ENCODE peak calls at places on chromosomes 7 and 10, in eight cellular contexts. One of them, this sample, is unnamed.

GRCh38 chr7:28840515-28841125 is 117.5 kb downstream of the TRIL start:
- DNase-seq in stomach: no peak
- DNase-seq in activated T-helper 1 cell treated with anti-CD3 and anti-CD28 coated beads, Interleukin-2, amount 50 U/mL, for 16 hours: no peak
- DNase-seq in upper lobe of right lung: no peak
- DNase-seq in germinal center: peak; percentile 38
- DNase-seq in EL: no peak
- DNase-seq in activated T-helper 9 cell treated with anti-CD3 and anti-CD28 coated beads, Interleukin-2, amount 50 U/mL, for 16 hours: no peak
- DNase-seq in progenitor cell of endocrine pancreas: no peak
- DNase-seq in this sample: no peak

GRCh38 chr7:24734306-24734705 is 23.0 kb downstream of the GSDME start:
- DNase-seq in activated T-helper 1 cell treated with anti-CD3 and anti-CD28 coated beads, Interleukin-2, amount 50 U/mL, for 16 hours: no peak
- DNase-seq in stomach: no peak
- DNase-seq in activated T-helper 9 cell treated with anti-CD3 and anti-CD28 coated beads, Interleukin-2, amount 50 U/mL, for 16 hours: no peak
- DNase-seq in upper lobe of right lung: no peak
- DNase-seq in progenitor cell of endocrine pancreas: no peak
- DNase-seq in EL: peak; percentile 9
- DNase-seq in germinal center: no peak
- DNase-seq in this sample: no peak

GRCh38 chr10:70169661-70170364 is 501 bp downstream of the SAR1A start:
- DNase-seq in EL: no peak
- DNase-seq in progenitor cell of endocrine pancreas: no peak
- DNase-seq in stomach: peak; percentile 32
- DNase-seq in germinal center: peak; percentile 14
- DNase-seq in upper lobe of right lung: no peak
- DNase-seq in activated T-helper 9 cell treated with anti-CD3 and anti-CD28 coated beads, Interleukin-2, amount 50 U/mL, for 16 hours: no peak
- DNase-seq in activated T-helper 1 cell treated with anti-CD3 and anti-CD28 coated beads, Interleukin-2, amount 50 U/mL, for 16 hours: no peak
- DNase-seq in this sample: no peak

GRCh38 chr7:94300176-94300835 is 94.4 kb upstream of the COL1A2 start:
- DNase-seq in activated T-helper 9 cell treated with anti-CD3 and anti-CD28 coated beads, Interleukin-2, amount 50 U/mL, for 16 hours: no peak
- DNase-seq in upper lobe of right lung: no peak
- DNase-seq in stomach: no peak
- DNase-seq in germinal center: no peak
- DNase-seq in activated T-helper 1 cell treated with anti-CD3 and anti-CD28 coated beads, Interleukin-2, amount 50 U/mL, for 16 hours: no peak
- DNase-seq in EL: peak; percentile 31
- DNase-seq in progenitor cell of endocrine pancreas: no peak
- DNase-seq in this sample: no peak

GRCh38 chr10:71539564-71540118 is 142.9 kb downstream of the CDH23 start:
- DNase-seq in progenitor cell of endocrine pancreas: no peak
- DNase-seq in activated T-helper 9 cell treated with anti-CD3 and anti-CD28 coated beads, Interleukin-2, amount 50 U/mL, for 16 hours: no peak
- DNase-seq in EL: no peak
- DNase-seq in germinal center: no peak
- DNase-seq in activated T-helper 1 cell treated with anti-CD3 and anti-CD28 coated beads, Interleukin-2, amount 50 U/mL, for 16 hours: no peak
- DNase-seq in stomach: no peak
- DNase-seq in upper lobe of right lung: no peak
- DNase-seq in this sample: no peak

GRCh38 chr10:119087271-119087897 is 6.8 kb upstream of the EIF3A start:
- DNase-seq in EL: no peak
- DNase-seq in upper lobe of right lung: no peak
- DNase-seq in progenitor cell of endocrine pancreas: no peak
- DNase-seq in stomach: peak; percentile 13
- DNase-seq in germinal center: peak; percentile 62
- DNase-seq in activated T-helper 9 cell treated with anti-CD3 and anti-CD28 coated beads, Interleukin-2, amount 50 U/mL, for 16 hours: no peak
- DNase-seq in activated T-helper 1 cell treated with anti-CD3 and anti-CD28 coated beads, Interleukin-2, amount 50 U/mL, for 16 hours: no peak
- DNase-seq in this sample: no peak

GRCh38 chr10:32149257-32149955 is 93.2 kb upstream of the KIF5B start:
- DNase-seq in activated T-helper 9 cell treated with anti-CD3 and anti-CD28 coated beads, Interleukin-2, amount 50 U/mL, for 16 hours: no peak
- DNase-seq in upper lobe of right lung: no peak
- DNase-seq in progenitor cell of endocrine pancreas: no peak
- DNase-seq in stomach: peak; percentile 31
- DNase-seq in activated T-helper 1 cell treated with anti-CD3 and anti-CD28 coated beads, Interleukin-2, amount 50 U/mL, for 16 hours: no peak
- DNase-seq in germinal center: no peak
- DNase-seq in EL: peak; percentile 80
- DNase-seq in this sample: no peak

GRCh38 chr7:98826811-98827231 is 43.0 kb downstream of the TMEM130 start:
- DNase-seq in activated T-helper 9 cell treated with anti-CD3 and anti-CD28 coated beads, Interleukin-2, amount 50 U/mL, for 16 hours: no peak
- DNase-seq in progenitor cell of endocrine pancreas: no peak
- DNase-seq in germinal center: no peak
- DNase-seq in activated T-helper 1 cell treated with anti-CD3 and anti-CD28 coated beads, Interleukin-2, amount 50 U/mL, for 16 hours: no peak
- DNase-seq in stomach: peak; percentile 67
- DNase-seq in EL: no peak
- DNase-seq in upper lobe of right lung: no peak
- DNase-seq in this sample: no peak

GRCh38 chr7:95611224-95611623 is 14.9 kb upstream of the PDK4 start:
- DNase-seq in activated T-helper 1 cell treated with anti-CD3 and anti-CD28 coated beads, Interleukin-2, amount 50 U/mL, for 16 hours: no peak
- DNase-seq in upper lobe of right lung: no peak
- DNase-seq in progenitor cell of endocrine pancreas: no peak
- DNase-seq in activated T-helper 9 cell treated with anti-CD3 and anti-CD28 coated beads, Interleukin-2, amount 50 U/mL, for 16 hours: no peak
- DNase-seq in EL: no peak
- DNase-seq in stomach: no peak
- DNase-seq in germinal center: no peak
- DNase-seq in this sample: no peak

GRCh38 chr10:5814110-5815107 is 1.2 kb upstream of the GDI2 start:
- DNase-seq in upper lobe of right lung: no peak
- DNase-seq in germinal center: no peak
- DNase-seq in progenitor cell of endocrine pancreas: no peak
- DNase-seq in activated T-helper 1 cell treated with anti-CD3 and anti-CD28 coated beads, Interleukin-2, amount 50 U/mL, for 16 hours: no peak
- DNase-seq in EL: peak; percentile 16
- DNase-seq in stomach: no peak
- DNase-seq in activated T-helper 9 cell treated with anti-CD3 and anti-CD28 coated beads, Interleukin-2, amount 50 U/mL, for 16 hours: no peak
- DNase-seq in this sample: no peak

GRCh38 chr10:4662576-4663161 is 163.3 kb upstream of the AKR1E2 start:
- DNase-seq in stomach: no peak
- DNase-seq in activated T-helper 1 cell treated with anti-CD3 and anti-CD28 coated beads, Interleukin-2, amount 50 U/mL, for 16 hours: no peak
- DNase-seq in upper lobe of right lung: no peak
- DNase-seq in germinal center: no peak
- DNase-seq in progenitor cell of endocrine pancreas: no peak
- DNase-seq in EL: peak; percentile 63
- DNase-seq in activated T-helper 9 cell treated with anti-CD3 and anti-CD28 coated beads, Interleukin-2, amount 50 U/mL, for 16 hours: no peak
- DNase-seq in this sample: no peak

GRCh38 chr7:27148031-27148775 is 629 bp upstream of the HOXA6 start:
- DNase-seq in upper lobe of right lung: no peak
- DNase-seq in activated T-helper 1 cell treated with anti-CD3 and anti-CD28 coated beads, Interleukin-2, amount 50 U/mL, for 16 hours: no peak
- DNase-seq in activated T-helper 9 cell treated with anti-CD3 and anti-CD28 coated beads, Interleukin-2, amount 50 U/mL, for 16 hours: no peak
- DNase-seq in EL: no peak
- DNase-seq in stomach: no peak
- DNase-seq in progenitor cell of endocrine pancreas: peak; percentile 39
- DNase-seq in germinal center: no peak
- DNase-seq in this sample: no peak

GRCh38 chr10:85513450-85513849 is 853.1 kb downstream of the GRID1 start:
- DNase-seq in activated T-helper 1 cell treated with anti-CD3 and anti-CD28 coated beads, Interleukin-2, amount 50 U/mL, for 16 hours: no peak
- DNase-seq in EL: no peak
- DNase-seq in germinal center: no peak
- DNase-seq in progenitor cell of endocrine pancreas: no peak
- DNase-seq in upper lobe of right lung: no peak
- DNase-seq in stomach: no peak
- DNase-seq in activated T-helper 9 cell treated with anti-CD3 and anti-CD28 coated beads, Interleukin-2, amount 50 U/mL, for 16 hours: no peak
- DNase-seq in this sample: no peak

GRCh38 chr10:101903827-101904520 is 60.4 kb upstream of the KCNIP2 start:
- DNase-seq in activated T-helper 9 cell treated with anti-CD3 and anti-CD28 coated beads, Interleukin-2, amount 50 U/mL, for 16 hours: no peak
- DNase-seq in activated T-helper 1 cell treated with anti-CD3 and anti-CD28 coated beads, Interleukin-2, amount 50 U/mL, for 16 hours: no peak
- DNase-seq in stomach: no peak
- DNase-seq in germinal center: peak; percentile 76
- DNase-seq in progenitor cell of endocrine pancreas: no peak
- DNase-seq in upper lobe of right lung: no peak
- DNase-seq in EL: no peak
- DNase-seq in this sample: no peak

GRCh38 chr7:36723951-36724664 is at the start of gene AOAH:
- DNase-seq in stomach: peak; percentile 64
- DNase-seq in EL: no peak
- DNase-seq in activated T-helper 9 cell treated with anti-CD3 and anti-CD28 coated beads, Interleukin-2, amount 50 U/mL, for 16 hours: peak; percentile 23
- DNase-seq in upper lobe of right lung: peak; percentile 79
- DNase-seq in activated T-helper 1 cell treated with anti-CD3 and anti-CD28 coated beads, Interleukin-2, amount 50 U/mL, for 16 hours: peak; percentile 24
- DNase-seq in germinal center: peak; percentile 11
- DNase-seq in progenitor cell of endocrine pancreas: no peak
- DNase-seq in this sample: no peak

GRCh38 chr10:132110713-132111112 is 45.0 kb downstream of the JAKMIP3 start:
- DNase-seq in stomach: peak; percentile 15
- DNase-seq in activated T-helper 1 cell treated with anti-CD3 and anti-CD28 coated beads, Interleukin-2, amount 50 U/mL, for 16 hours: no peak
- DNase-seq in germinal center: no peak
- DNase-seq in activated T-helper 9 cell treated with anti-CD3 and anti-CD28 coated beads, Interleukin-2, amount 50 U/mL, for 16 hours: no peak
- DNase-seq in progenitor cell of endocrine pancreas: no peak
- DNase-seq in EL: no peak
- DNase-seq in upper lobe of right lung: no peak
- DNase-seq in this sample: no peak